ENCODE peak calls at places on chromosome 10, in ten cellular contexts. K is glutamatergic neuron, C is activated gamma-delta T cell, M is OCI-M1, P is GM12891, J is EH, R is substantia nigra, U is posterior cingulate gyrus, G is HS-27A, B is iPS-NIHi11. S is an unnamed sample.

GRCh38 chr10:58967551-58968418 is 208.7 kb upstream of the PHYHIPL start:
- DNase-seq in K (peak), C (no peak), M (no peak), P (no peak), J (no peak), R (peak), U (peak), G (no peak), B (peak), S (peak)

GRCh38 chr10:84140036-84140379 is 699 bp downstream of the GHITM start:
- DNase-seq in K (no peak), C (no peak), M (peak), P (no peak), J (peak), R (no peak), U (no peak), G (no peak), B (no peak), S (no peak)

GRCh38 chr10:78424721-78425120 is 391.1 kb downstream of the RPS24 start:
- DNase-seq in K (no peak), C (no peak), M (peak), P (no peak), J (no peak), R (no peak), U (no peak), G (no peak), B (no peak), S (no peak)

GRCh38 chr10:55311823-55312431 is 510.9 kb upstream of the PCDH15 start:
- DNase-seq in K (no peak), C (no peak), M (no peak), P (no peak), J (no peak), R (no peak), U (no peak), G (no peak), B (no peak), S (no peak)

GRCh38 chr10:8216893-8217292 is 162.4 kb downstream of the GATA3 start:
- DNase-seq in K (no peak), C (no peak), M (no peak), P (no peak), J (no peak), R (no peak), U (no peak), G (no peak), B (no peak), S (no peak)

GRCh38 chr10:35607475-35608316 is 2.6 kb downstream of the GJD4 start:
- DNase-seq in K (no peak), C (peak), M (no peak), P (peak), J (peak), R (no peak), U (no peak), G (no peak), B (peak), S (no peak)

GRCh38 chr10:122658356-122659049 is 41.1 kb downstream of the C10orf120 start:
- DNase-seq in K (no peak), C (no peak), M (no peak), P (no peak), J (no peak), R (no peak), U (no peak), G (no peak), B (no peak), S (no peak)

GRCh38 chr10:7260412-7260900 is 150.4 kb downstream of the SFMBT2 start:
- DNase-seq in K (no peak), C (no peak), M (peak), P (peak), J (peak), R (peak), U (no peak), G (no peak), B (peak), S (peak)

GRCh38 chr10:127254276-127254675 is 57.9 kb upstream of the INSYN2A start:
- DNase-seq in K (no peak), C (no peak), M (no peak), P (no peak), J (no peak), R (no peak), U (no peak), G (no peak), B (no peak), S (no peak)

GRCh38 chr10:119415121-119415520 is 127.4 kb downstream of the RGS10 start:
- DNase-seq in K (no peak), C (no peak), M (no peak), P (no peak), J (no peak), R (no peak), U (no peak), G (no peak), B (no peak), S (no peak)

GRCh38 chr10:70053212-70053895 is 708 bp downstream of the MACROH2A2 start:
- DNase-seq in K (peak), C (no peak), M (no peak), P (no peak), J (peak), R (no peak), U (no peak), G (no peak), B (peak), S (no peak)

GRCh38 chr10:8677642-8678041 is 623.2 kb downstream of the GATA3 start:
- DNase-seq in K (no peak), C (no peak), M (no peak), P (no peak), J (no peak), R (no peak), U (no peak), G (no peak), B (no peak), S (no peak)

GRCh38 chr10:133303206-133303605 is 5.5 kb downstream of the TUBGCP2 start:
- DNase-seq in K (no peak), C (no peak), M (no peak), P (no peak), J (no peak), R (no peak), U (no peak), G (no peak), B (no peak), S (no peak)

GRCh38 chr10:47285381-47286115 is 14.4 kb upstream of the GDF10 start:
- DNase-seq in K (no peak), C (no peak), M (no peak), P (no peak), J (no peak), R (no peak), U (no peak), G (no peak), B (no peak), S (no peak)

GRCh38 chr10:113866551-113867394 is 12.3 kb downstream of the NHLRC2 start:
- DNase-seq in K (no peak), C (no peak), M (no peak), P (no peak), J (peak), R (no peak), U (no peak), G (no peak), B (no peak), S (no peak)

GRCh38 chr10:58394471-58394870 is 9.3 kb downstream of the TFAM start:
- DNase-seq in K (no peak), C (no peak), M (no peak), P (no peak), J (no peak), R (no peak), U (no peak), G (no peak), B (no peak), S (no peak)

GRCh38 chr10:88702848-88703597 is 3.0 kb upstream of the LIPK start:
- DNase-seq in K (no peak), C (no peak), M (no peak), P (no peak), J (no peak), R (no peak), U (no peak), G (no peak), B (peak), S (peak)

GRCh38 chr10:100291356-100291755 is 4.9 kb upstream of the BLOC1S2 start:
- DNase-seq in K (no peak), C (no peak), M (no peak), P (no peak), J (peak), R (no peak), U (no peak), G (no peak), B (no peak), S (no peak)

GRCh38 chr10:52334595-52334994 is 20.5 kb downstream of the DKK1 start:
- DNase-seq in K (no peak), C (no peak), M (no peak), P (no peak), J (peak), R (no peak), U (no peak), G (no peak), B (no peak), S (no peak)

GRCh38 chr10:33298110-33298509 is 36.4 kb downstream of the NRP1 start:
- DNase-seq in K (no peak), C (no peak), M (no peak), P (no peak), J (no peak), R (no peak), U (no peak), G (no peak), B (no peak), S (no peak)

GRCh38 chr10:72038458-72039001 is 49.8 kb downstream of the SPOCK2 start:
- DNase-seq in K (no peak), C (no peak), M (no peak), P (no peak), J (peak), R (no peak), U (no peak), G (no peak), B (peak), S (no peak)

GRCh38 chr10:55058800-55059199 is 257.8 kb upstream of the PCDH15 start:
- DNase-seq in K (no peak), C (no peak), M (no peak), P (no peak), J (no peak), R (no peak), U (no peak), G (no peak), B (no peak), S (no peak)

GRCh38 chr10:123007558-123008378 is 827 bp downstream of the IKZF5 start:
- DNase-seq in K (no peak), C (no peak), M (peak), P (peak), J (peak), R (peak), U (peak), G (peak), B (peak), S (no peak)

GRCh38 chr10:71551970-71552369 is 155.2 kb downstream of the CDH23 start:
- DNase-seq in K (no peak), C (no peak), M (no peak), P (no peak), J (no peak), R (no peak), U (no peak), G (no peak), B (no peak), S (no peak)

GRCh38 chr10:9302142-9302746 is 1247.8 kb downstream of the GATA3 start:
- DNase-seq in K (no peak), C (no peak), M (peak), P (no peak), J (peak), R (peak), U (no peak), G (peak), B (peak), S (peak)

GRCh38 chr10:28684986-28685580 is 7.8 kb downstream of the BAMBI start:
- DNase-seq in K (no peak), C (no peak), M (no peak), P (no peak), J (no peak), R (no peak), U (no peak), G (no peak), B (no peak), S (no peak)

GRCh38 chr10:3452234-3452633 is 279.7 kb upstream of the PITRM1 start:
- DNase-seq in K (no peak), C (no peak), M (no peak), P (no peak), J (peak), R (no peak), U (no peak), G (peak), B (peak), S (peak)

GRCh38 chr10:16847644-16848043 is 30.4 kb upstream of the RSU1 start:
- DNase-seq in K (no peak), C (no peak), M (no peak), P (no peak), J (no peak), R (no peak), U (no peak), G (no peak), B (no peak), S (no peak)

GRCh38 chr10:58048936-58049335 is 218.8 kb downstream of the IPMK start:
- DNase-seq in K (no peak), C (no peak), M (no peak), P (no peak), J (no peak), R (no peak), U (no peak), G (no peak), B (no peak), S (no peak)

GRCh38 chr10:49592726-49593563 is 17.2 kb upstream of the SLC18A3 start:
- DNase-seq in K (peak), C (no peak), M (peak), P (no peak), J (peak), R (peak), U (peak), G (no peak), B (peak), S (peak)

GRCh38 chr10:88994034-88994433 is 3.4 kb downstream of the FAS start:
- DNase-seq in K (no peak), C (no peak), M (no peak), P (no peak), J (peak), R (no peak), U (no peak), G (no peak), B (no peak), S (no peak)

GRCh38 chr10:109893371-109893770 is 29.9 kb downstream of the XPNPEP1 start:
- DNase-seq in K (no peak), C (no peak), M (no peak), P (no peak), J (no peak), R (no peak), U (no peak), G (no peak), B (no peak), S (no peak)

GRCh38 chr10:10353326-10353725 is 664.3 kb upstream of the CELF2 start:
- DNase-seq in K (no peak), C (no peak), M (no peak), P (no peak), J (no peak), R (no peak), U (no peak), G (no peak), B (peak), S (no peak)

GRCh38 chr10:125299476-125299875 is 139.1 kb upstream of the CTBP2 start:
- DNase-seq in K (no peak), C (no peak), M (no peak), P (no peak), J (no peak), R (no peak), U (no peak), G (no peak), B (no peak), S (no peak)

GRCh38 chr10:75051308-75051707 is 60.1 kb upstream of the SAMD8 start:
- DNase-seq in K (no peak), C (no peak), M (no peak), P (no peak), J (no peak), R (no peak), U (no peak), G (no peak), B (no peak), S (no peak)

S was measured in NT2/D1.